ENCODE peak calls at places on chromosomes 12 and 14, in five cellular contexts. One of them, this sample, is unnamed.

GRCh38 chr12:14454098-14454907 is 88.8 kb downstream of the ATF7IP start:
- DNase-seq in esophagus squamous epithelium: no peak
- DNase-seq in stomach: no peak
- DNase-seq in ovary: no peak
- DNase-seq in IMR-90: peak
- DNase-seq in this sample: no peak

GRCh38 chr14:53306926-53307325 is 153.8 kb upstream of the DDHD1 start:
- DNase-seq in stomach: no peak
- DNase-seq in esophagus squamous epithelium: no peak
- DNase-seq in ovary: no peak
- DNase-seq in IMR-90: peak
- DNase-seq in this sample: no peak

GRCh38 chr12:129901256-129901655 is 2.6 kb downstream of the TMEM132D start:
- DNase-seq in stomach: no peak
- DNase-seq in ovary: no peak
- DNase-seq in esophagus squamous epithelium: no peak
- DNase-seq in IMR-90: no peak
- DNase-seq in this sample: no peak

GRCh38 chr12:110750784-110751461 is 8.2 kb upstream of the PPP1CC start:
- DNase-seq in ovary: no peak
- DNase-seq in stomach: no peak
- DNase-seq in IMR-90: no peak
- DNase-seq in esophagus squamous epithelium: no peak
- DNase-seq in this sample: no peak

GRCh38 chr12:89731614-89732013 is 23.0 kb upstream of the ATP2B1 start:
- DNase-seq in stomach: no peak
- DNase-seq in esophagus squamous epithelium: no peak
- DNase-seq in ovary: no peak
- DNase-seq in IMR-90: peak
- DNase-seq in this sample: no peak

GRCh38 chr12:69642531-69642930 is 31.8 kb upstream of the LRRC10 start:
- DNase-seq in IMR-90: no peak
- DNase-seq in ovary: no peak
- DNase-seq in esophagus squamous epithelium: no peak
- DNase-seq in stomach: no peak
- DNase-seq in this sample: no peak

GRCh38 chr14:63800651-63801385 is 52.0 kb upstream of the SYNE2 start:
- DNase-seq in IMR-90: no peak
- DNase-seq in esophagus squamous epithelium: no peak
- DNase-seq in ovary: no peak
- DNase-seq in stomach: no peak
- DNase-seq in this sample: no peak

GRCh38 chr14:22998324-22999012 is 11.5 kb downstream of the C14orf93 start:
- DNase-seq in stomach: peak
- DNase-seq in ovary: no peak
- DNase-seq in esophagus squamous epithelium: no peak
- DNase-seq in IMR-90: no peak
- DNase-seq in this sample: no peak

GRCh38 chr14:70422538-70422937 is 5.6 kb upstream of the SYNJ2BP start:
- DNase-seq in ovary: no peak
- DNase-seq in IMR-90: peak
- DNase-seq in esophagus squamous epithelium: no peak
- DNase-seq in stomach: no peak
- DNase-seq in this sample: no peak

DNA sequence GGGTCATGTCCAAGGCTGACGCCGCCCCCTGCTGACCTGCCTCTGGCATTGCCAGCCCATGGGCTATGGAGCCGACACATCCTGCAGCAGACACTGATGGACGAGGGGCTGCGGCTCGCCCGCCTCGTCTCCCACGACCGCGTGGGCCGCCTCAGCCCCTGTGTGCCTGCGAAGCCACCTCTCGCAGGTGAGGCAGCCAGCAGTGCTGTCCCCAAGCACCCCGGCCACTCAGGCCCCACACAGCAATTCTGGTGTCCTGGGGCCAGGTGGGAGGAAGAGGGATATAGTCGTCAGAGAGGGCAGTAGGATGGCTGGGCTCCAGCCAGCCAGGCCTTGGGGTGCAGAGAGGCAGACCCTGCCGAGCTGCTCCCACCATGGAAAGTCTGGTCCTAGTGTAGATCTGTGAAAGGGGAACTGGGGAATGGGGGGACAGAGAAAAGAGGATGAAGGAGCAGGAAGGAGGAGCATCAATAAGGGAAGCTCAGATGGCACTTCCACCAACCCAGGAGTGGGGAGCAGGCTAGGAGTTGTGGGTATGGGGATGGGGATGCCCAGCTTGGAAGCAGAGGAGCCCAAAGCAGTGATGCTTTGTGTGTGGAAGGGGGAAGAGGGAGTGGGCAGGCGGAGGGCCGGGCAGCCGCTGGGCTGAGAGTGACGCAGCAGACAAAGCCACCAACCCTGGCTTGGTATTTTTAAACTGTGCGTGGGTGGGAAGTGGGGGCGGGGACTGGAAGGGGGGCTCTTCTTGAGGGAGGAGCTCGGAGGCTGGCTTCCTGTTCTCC is 4.7 kb downstream of the NAB2 start:
- DNase-seq in stomach: peak
- DNase-seq in ovary: peak
- DNase-seq in esophagus squamous epithelium: no peak
- DNase-seq in IMR-90: peak
- DNase-seq in this sample: peak
- TF ChIP-seq POLR2A in stomach: no peak
- TF ChIP-seq POLR2A in ovary: no peak
- TF ChIP-seq POLR2A in esophagus squamous epithelium: no peak
- TF ChIP-seq POLR2A in IMR-90: peak
- TF ChIP-seq POLR2A in this sample: peak

DNA sequence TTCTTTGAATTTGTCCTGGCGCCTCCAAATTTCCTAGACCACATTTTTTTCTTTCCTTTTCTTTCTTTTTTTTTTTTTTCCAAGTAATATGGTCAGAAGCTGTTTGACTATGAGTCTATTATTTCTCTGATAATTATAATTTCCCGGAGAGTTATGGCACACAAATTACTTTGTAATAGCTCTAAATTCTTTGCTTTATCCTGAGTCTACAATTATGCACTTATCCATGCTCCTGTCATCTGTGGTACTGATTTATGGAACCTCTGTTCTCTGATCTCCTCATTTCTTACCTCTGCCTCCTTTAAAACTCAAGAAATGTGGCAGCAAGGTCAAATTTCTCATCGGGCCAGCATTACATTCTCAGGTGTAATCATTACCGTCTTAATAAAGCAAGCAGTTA is 282.1 kb downstream of the PAWR start:
- DNase-seq in ovary: no peak
- DNase-seq in IMR-90: no peak
- DNase-seq in stomach: no peak
- DNase-seq in esophagus squamous epithelium: no peak
- DNase-seq in this sample: no peak
- H3K27ac ChIP-seq in ovary: no peak
- H3K27ac ChIP-seq in IMR-90: peak
- H3K27ac ChIP-seq in stomach: no peak
- H3K27ac ChIP-seq in esophagus squamous epithelium: peak
- H3K27ac ChIP-seq in this sample: peak

GRCh38 chr12:115794659-115795081 is 482.8 kb downstream of the MED13L start:
- DNase-seq in IMR-90: no peak
- DNase-seq in esophagus squamous epithelium: no peak
- DNase-seq in stomach: no peak
- DNase-seq in ovary: no peak
- DNase-seq in this sample: no peak
- TF ChIP-seq CTCF in IMR-90: no peak
- TF ChIP-seq CTCF in esophagus squamous epithelium: no peak
- TF ChIP-seq CTCF in stomach: no peak
- TF ChIP-seq CTCF in ovary: no peak
- TF ChIP-seq CTCF in this sample: no peak

DNA sequence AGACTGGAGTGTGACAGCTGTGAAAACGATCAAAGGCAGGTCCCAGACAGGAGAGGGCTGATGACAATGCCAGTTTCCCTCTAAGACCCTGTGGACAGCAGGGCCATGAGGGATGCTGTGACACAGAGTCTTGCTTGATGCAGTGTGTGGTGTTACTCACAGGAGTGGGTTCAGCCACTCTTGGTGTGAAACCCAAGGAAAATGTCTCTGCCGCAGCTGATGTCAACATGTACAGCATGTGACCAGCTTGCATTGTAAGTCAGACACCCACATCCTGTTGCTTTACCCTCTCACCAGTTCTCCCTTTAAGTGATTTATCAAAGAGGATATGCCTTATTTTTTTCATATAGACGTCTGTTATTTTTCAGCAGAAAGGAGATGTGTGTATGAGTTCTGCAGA is 268.6 kb downstream of the BTG1 start:
- DNase-seq in ovary: no peak
- DNase-seq in IMR-90: peak
- DNase-seq in esophagus squamous epithelium: peak
- DNase-seq in stomach: peak
- DNase-seq in this sample: no peak
- TF ChIP-seq POLR2A in ovary: no peak
- TF ChIP-seq POLR2A in IMR-90: no peak
- TF ChIP-seq POLR2A in esophagus squamous epithelium: no peak
- TF ChIP-seq POLR2A in stomach: no peak
- TF ChIP-seq POLR2A in this sample: no peak

GRCh38 chr12:50110762-50111416 is 1.1 kb upstream of the COX14 start:
- DNase-seq in esophagus squamous epithelium: no peak
- DNase-seq in ovary: peak
- DNase-seq in stomach: peak
- DNase-seq in IMR-90: peak
- DNase-seq in this sample: peak
- H3K27ac ChIP-seq in esophagus squamous epithelium: peak
- H3K27ac ChIP-seq in ovary: peak
- H3K27ac ChIP-seq in stomach: peak
- H3K27ac ChIP-seq in IMR-90: peak
- H3K27ac ChIP-seq in this sample: peak

GRCh38 chr14:30006695-30007094 is 79.0 kb upstream of the PRKD1 start:
- DNase-seq in ovary: no peak
- DNase-seq in IMR-90: no peak
- DNase-seq in stomach: no peak
- DNase-seq in esophagus squamous epithelium: no peak
- DNase-seq in this sample: no peak

GRCh38 chr14:30002859-30003258 is 75.2 kb upstream of the PRKD1 start:
- DNase-seq in IMR-90: no peak
- DNase-seq in esophagus squamous epithelium: no peak
- DNase-seq in stomach: no peak
- DNase-seq in ovary: no peak
- DNase-seq in this sample: no peak

GRCh38 chr14:30005114-30005698 is 77.6 kb upstream of the PRKD1 start:
- DNase-seq in esophagus squamous epithelium: no peak
- DNase-seq in IMR-90: peak
- DNase-seq in stomach: no peak
- DNase-seq in ovary: no peak
- DNase-seq in this sample: no peak
- TF ChIP-seq CTCF in esophagus squamous epithelium: peak
- TF ChIP-seq CTCF in IMR-90: peak
- TF ChIP-seq CTCF in stomach: no peak
- TF ChIP-seq CTCF in ovary: peak
- TF ChIP-seq CTCF in this sample: peak

DNA sequence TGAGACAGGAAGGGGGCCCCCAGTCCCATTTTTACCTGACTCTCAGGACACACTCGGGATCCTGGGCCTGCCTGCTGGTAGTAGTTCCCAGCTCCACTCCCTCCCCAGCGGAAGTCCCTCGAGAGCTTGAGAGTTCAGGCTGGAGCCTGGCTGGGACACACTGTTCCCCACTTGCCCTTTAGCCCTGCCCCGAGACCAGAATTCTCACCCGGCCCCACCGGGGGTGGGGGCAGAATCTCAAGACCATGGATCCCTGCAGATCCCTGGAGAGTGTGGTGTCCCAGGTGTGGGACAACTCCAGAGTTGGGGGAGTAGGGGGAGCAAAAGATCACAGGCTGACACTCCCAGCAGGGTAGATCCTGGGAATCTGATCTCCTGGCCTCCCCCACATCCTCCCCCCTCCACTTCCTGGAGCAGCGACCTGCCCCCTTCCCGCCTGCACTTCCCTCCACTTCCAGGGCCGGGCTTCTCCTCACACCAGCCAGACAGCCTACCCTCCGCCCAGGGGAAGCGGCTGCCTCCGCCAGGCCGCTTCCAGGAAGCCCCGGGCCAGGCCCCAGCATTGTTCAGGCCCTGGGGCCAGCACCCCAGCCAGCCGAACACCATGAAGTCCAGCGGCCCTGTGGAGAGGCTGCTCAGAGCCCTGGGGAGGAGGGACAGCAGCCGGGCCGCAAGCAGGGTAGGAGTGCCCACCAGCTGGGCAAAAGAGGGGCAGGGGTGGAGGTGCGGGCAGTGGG is at the start of gene TNS2:
- DNase-seq in ovary: peak
- DNase-seq in esophagus squamous epithelium: no peak
- DNase-seq in IMR-90: peak
- DNase-seq in stomach: peak
- DNase-seq in this sample: peak
- TF ChIP-seq POLR2A in ovary: peak
- TF ChIP-seq POLR2A in esophagus squamous epithelium: no peak
- TF ChIP-seq POLR2A in IMR-90: no peak
- TF ChIP-seq POLR2A in stomach: no peak
- TF ChIP-seq POLR2A in this sample: peak

GRCh38 chr12:19706936-19707335 is 267.6 kb downstream of the AEBP2 start:
- DNase-seq in ovary: no peak
- DNase-seq in stomach: no peak
- DNase-seq in esophagus squamous epithelium: no peak
- DNase-seq in IMR-90: peak
- DNase-seq in this sample: no peak

GRCh38 chr12:19710811-19711793 is 271.8 kb downstream of the AEBP2 start:
- DNase-seq in IMR-90: no peak
- DNase-seq in stomach: no peak
- DNase-seq in ovary: no peak
- DNase-seq in esophagus squamous epithelium: no peak
- DNase-seq in this sample: peak

GRCh38 chr12:19707948-19708409 is 268.7 kb downstream of the AEBP2 start:
- DNase-seq in esophagus squamous epithelium: no peak
- DNase-seq in stomach: no peak
- DNase-seq in IMR-90: peak
- DNase-seq in ovary: no peak
- DNase-seq in this sample: no peak

GRCh38 chr12:19712041-19712440 is 272.7 kb downstream of the AEBP2 start:
- DNase-seq in ovary: no peak
- DNase-seq in esophagus squamous epithelium: no peak
- DNase-seq in IMR-90: peak
- DNase-seq in stomach: no peak
- DNase-seq in this sample: no peak

GRCh38 chr12:19709889-19710288 is 270.6 kb downstream of the AEBP2 start:
- DNase-seq in IMR-90: peak
- DNase-seq in stomach: no peak
- DNase-seq in esophagus squamous epithelium: no peak
- DNase-seq in ovary: no peak
- DNase-seq in this sample: no peak
- H3K27ac ChIP-seq in IMR-90: peak
- H3K27ac ChIP-seq in stomach: peak
- H3K27ac ChIP-seq in esophagus squamous epithelium: peak
- H3K27ac ChIP-seq in ovary: no peak
- H3K27ac ChIP-seq in this sample: no peak

GRCh38 chr14:101110729-101111619 is 207.5 kb upstream of the RTL1 start:
- DNase-seq in ovary: peak
- DNase-seq in esophagus squamous epithelium: no peak
- DNase-seq in IMR-90: no peak
- DNase-seq in stomach: peak
- DNase-seq in this sample: no peak
- TF ChIP-seq CTCF in ovary: no peak
- TF ChIP-seq CTCF in esophagus squamous epithelium: no peak
- TF ChIP-seq CTCF in IMR-90: no peak
- TF ChIP-seq CTCF in stomach: no peak
- TF ChIP-seq CTCF in this sample: no peak

GRCh38 chr14:73644531-73645247 is at the start of gene DNAL1:
- DNase-seq in IMR-90: peak
- DNase-seq in stomach: peak
- DNase-seq in esophagus squamous epithelium: peak
- DNase-seq in ovary: peak
- DNase-seq in this sample: peak
- TF ChIP-seq POLR2A in IMR-90: peak
- TF ChIP-seq POLR2A in stomach: no peak
- TF ChIP-seq POLR2A in esophagus squamous epithelium: no peak
- TF ChIP-seq POLR2A in ovary: peak
- TF ChIP-seq POLR2A in this sample: no peak